ENCODE peak calls at places on chromosomes 16 and 17, in four cellular contexts. Y, E, L and I are unnamed samples.

GRCh38 chr16:27222499-27223225 is 19.3 kb downstream of the KDM8 start:
- DNase-seq in E (no peak), L (peak), Y (peak), I (no peak)

GRCh38 chr16:3646348-3646920 is 8.1 kb upstream of the DNASE1 start:
- DNase-seq in Y (peak), L (peak), E (peak), I (peak)

GRCh38 chr17:27521281-27522027 is 65.2 kb downstream of the KSR1 start:
- DNase-seq in L (peak), E (no peak), Y (no peak), I (no peak)

GRCh38 chr17:34542700-34543336 is 36.6 kb upstream of the TMEM132E start:
- DNase-seq in E (peak), Y (peak), L (peak), I (no peak)

GRCh38 chr17:31596382-31597323 is 205.2 kb downstream of the RAB11FIP4 start:
- DNase-seq in L (peak), Y (peak), E (no peak), I (no peak)

GRCh38 chr17:64653325-64653984 is 8.7 kb downstream of the SMURF2 start:
- DNase-seq in L (no peak), E (no peak), Y (no peak), I (no peak)

GRCh38 chr16:29815032-29815721 is 775 bp upstream of the PAGR1 start:
- DNase-seq in E (no peak), Y (no peak), L (no peak), I (peak)

GRCh38 chr17:42783062-42783777 is 2.8 kb downstream of the WNK4 start:
- DNase-seq in Y (no peak), E (no peak), L (no peak), I (no peak)

GRCh38 chr17:42111901-42112551 is 488 bp downstream of the DHX58 start:
- DNase-seq in Y (peak), L (peak), E (peak), I (peak)

GRCh38 chr17:80068301-80069160 is 32.1 kb downstream of the CCDC40 start:
- DNase-seq in L (peak), E (peak), Y (no peak), I (no peak)

GRCh38 chr16:6690741-6691140 is 641.9 kb upstream of the RBFOX1 start:
- DNase-seq in Y (no peak), E (no peak), L (no peak), I (no peak)

GRCh38 chr16:57297856-57298255 is 13.4 kb upstream of the PLLP start:
- DNase-seq in Y (no peak), E (no peak), L (no peak), I (peak)

GRCh38 chr16:89716493-89716892 is 4.2 kb downstream of the VPS9D1 start:
- DNase-seq in Y (no peak), E (no peak), L (no peak), I (no peak)

GRCh38 chr17:31427684-31428083 is 36.2 kb downstream of the RAB11FIP4 start:
- DNase-seq in Y (no peak), E (no peak), L (peak), I (no peak)

GRCh38 chr17:80663783-80664206 is 119.2 kb downstream of the RPTOR start:
- DNase-seq in Y (peak), L (no peak), E (no peak), I (peak)

GRCh38 chr16:85303354-85303883 is 191.1 kb upstream of the CIBAR2 start:
- DNase-seq in E (peak), Y (peak), L (peak), I (peak)

GRCh38 chr16:68074850-68075249 is 10.3 kb upstream of the NFATC3 start:
- DNase-seq in Y (peak), E (no peak), L (peak), I (peak)

GRCh38 chr17:12736526-12736925 is 52.8 kb upstream of the ARHGAP44 start:
- DNase-seq in L (no peak), Y (no peak), E (no peak), I (no peak)

GRCh38 chr16:67528870-67529638 is 425 bp downstream of the RIPOR1 start:
- DNase-seq in L (peak), E (no peak), Y (peak), I (no peak)

GRCh38 chr16:27665881-27666280 is 115.9 kb downstream of the KATNIP start:
- DNase-seq in L (no peak), Y (no peak), E (no peak), I (no peak)

GRCh38 chr17:81002409-81003361 is 11.0 kb downstream of the CHMP6 start:
- DNase-seq in L (peak), E (no peak), Y (peak), I (no peak)

GRCh38 chr17:17739388-17740066 is 58.3 kb downstream of the RAI1 start:
- DNase-seq in L (no peak), Y (peak), E (no peak), I (no peak)

GRCh38 chr17:1203111-1203966 is 23.6 kb upstream of the ABR start:
- DNase-seq in E (peak), Y (peak), L (peak), I (peak)

GRCh38 chr17:75113798-75114551 is 4.2 kb downstream of the ARMC7 start:
- DNase-seq in L (peak), E (peak), Y (peak), I (peak)

GRCh38 chr17:43832168-43832975 is 574 bp downstream of the MPP3 start:
- DNase-seq in L (peak), Y (peak), E (peak), I (peak)

GRCh38 chr17:10447035-10447931 is 22.1 kb downstream of the MYH4 start:
- DNase-seq in Y (peak), L (no peak), E (no peak), I (no peak)

DNA sequence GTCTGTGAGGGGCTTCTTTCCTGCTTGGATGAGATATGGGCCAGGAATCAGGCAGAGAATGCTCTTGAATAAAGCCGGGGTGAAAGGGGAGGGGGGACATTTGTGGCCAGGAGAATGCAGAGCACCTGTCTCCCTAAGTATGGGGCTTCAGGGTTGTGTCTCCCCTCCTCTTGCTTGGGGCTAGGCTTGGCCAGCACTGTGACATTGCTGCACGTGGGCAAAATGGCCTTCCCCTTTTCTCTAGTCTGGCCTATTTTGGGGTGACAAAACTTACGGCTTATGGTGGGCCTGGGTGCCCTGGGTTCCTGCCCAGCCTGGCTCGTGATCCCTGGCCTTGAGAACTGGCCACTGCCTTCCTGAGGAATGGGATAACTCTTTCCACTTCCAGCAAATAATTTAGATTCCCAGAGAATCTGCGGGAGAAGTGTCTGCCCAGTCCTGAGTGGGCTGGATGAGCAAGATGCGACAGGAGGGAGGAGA is 5.6 kb downstream of the NFE2L1 start:
- DNase-seq in L (no peak), Y (no peak), E (no peak), I (no peak)
- H3K27ac ChIP-seq in L (peak), Y (peak), E (peak), I (peak)

GRCh38 chr16:30902070-30902972 is 5.9 kb downstream of the CTF1 start:
- DNase-seq in Y (peak), E (peak), L (peak), I (peak)
- TF ChIP-seq POLR2A in Y (peak), E (no peak), L (peak), I (peak)

DNA sequence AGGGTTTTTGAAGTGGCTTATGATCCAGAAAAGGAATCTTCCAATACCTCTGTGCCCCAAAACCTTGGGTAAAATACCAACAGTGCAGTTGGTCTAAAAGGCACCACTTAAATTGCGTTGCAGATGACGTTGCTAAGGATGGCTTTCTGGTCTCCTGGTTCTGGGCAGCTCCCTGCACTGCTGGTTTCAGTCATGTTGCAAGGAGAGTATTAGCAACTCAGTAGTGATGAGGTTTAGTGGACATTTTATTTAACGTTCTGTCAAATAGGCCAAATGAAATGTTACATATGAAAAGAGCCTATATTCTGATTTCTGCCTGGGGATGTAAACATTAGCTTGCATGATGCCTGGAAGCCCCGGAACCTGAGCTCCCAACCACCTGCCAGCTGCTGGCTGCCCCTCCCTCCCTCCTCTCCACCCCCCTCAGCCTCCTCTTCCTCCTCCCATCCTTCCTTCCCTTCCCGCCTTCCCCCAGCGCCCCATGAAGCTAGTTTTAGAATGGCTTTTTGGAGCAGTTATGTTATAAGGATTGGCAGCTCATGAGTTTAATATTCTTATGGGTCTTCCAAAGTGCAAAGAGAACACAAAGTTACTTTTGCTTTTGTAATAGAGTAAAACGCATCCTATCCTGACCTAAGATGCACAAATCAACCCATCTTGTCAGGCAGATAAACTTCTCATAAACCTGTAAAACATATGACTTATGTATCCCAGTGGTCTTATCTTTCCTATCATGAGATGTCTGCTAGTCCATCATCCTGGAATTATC is 20.7 kb downstream of the CD7 start:
- DNase-seq in E (no peak), L (no peak), Y (no peak), I (no peak)
- H3K27ac ChIP-seq in E (peak), L (peak), Y (peak), I (peak)

GRCh38 chr16:75251280-75252048 is at the start of gene BCAR1:
- DNase-seq in L (peak), E (peak), Y (peak), I (peak)
- TF ChIP-seq POLR2A in L (no peak), E (peak), Y (no peak), I (no peak)

DNA sequence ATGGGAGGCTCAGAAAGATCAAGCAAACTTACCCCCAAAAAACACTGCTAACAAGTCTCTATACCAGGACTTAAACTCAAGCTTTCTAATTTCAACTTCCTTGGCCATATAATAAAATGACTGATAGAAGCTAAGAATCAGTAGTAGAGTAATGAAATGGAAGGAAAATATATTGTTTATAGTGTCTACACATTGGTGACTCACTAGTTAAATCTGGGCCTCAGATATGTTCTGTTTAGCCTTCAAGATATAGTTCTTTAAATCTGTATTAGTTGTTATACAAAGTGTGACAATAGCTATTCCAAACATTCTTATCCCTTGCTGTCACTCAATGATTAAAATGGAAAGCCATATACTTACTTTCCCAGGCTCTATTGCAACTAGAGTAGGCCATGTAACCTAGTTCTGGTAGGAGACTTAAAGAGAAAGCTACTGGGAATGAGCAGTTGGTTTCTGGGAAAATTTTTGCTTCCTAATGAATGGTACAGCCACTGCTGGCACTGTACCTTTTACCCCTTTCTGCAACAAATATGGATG is 18.3 kb downstream of the SSH2 start:
- DNase-seq in E (no peak), L (no peak), Y (no peak), I (no peak)
- H3K27ac ChIP-seq in E (no peak), L (no peak), Y (no peak), I (no peak)

DNA sequence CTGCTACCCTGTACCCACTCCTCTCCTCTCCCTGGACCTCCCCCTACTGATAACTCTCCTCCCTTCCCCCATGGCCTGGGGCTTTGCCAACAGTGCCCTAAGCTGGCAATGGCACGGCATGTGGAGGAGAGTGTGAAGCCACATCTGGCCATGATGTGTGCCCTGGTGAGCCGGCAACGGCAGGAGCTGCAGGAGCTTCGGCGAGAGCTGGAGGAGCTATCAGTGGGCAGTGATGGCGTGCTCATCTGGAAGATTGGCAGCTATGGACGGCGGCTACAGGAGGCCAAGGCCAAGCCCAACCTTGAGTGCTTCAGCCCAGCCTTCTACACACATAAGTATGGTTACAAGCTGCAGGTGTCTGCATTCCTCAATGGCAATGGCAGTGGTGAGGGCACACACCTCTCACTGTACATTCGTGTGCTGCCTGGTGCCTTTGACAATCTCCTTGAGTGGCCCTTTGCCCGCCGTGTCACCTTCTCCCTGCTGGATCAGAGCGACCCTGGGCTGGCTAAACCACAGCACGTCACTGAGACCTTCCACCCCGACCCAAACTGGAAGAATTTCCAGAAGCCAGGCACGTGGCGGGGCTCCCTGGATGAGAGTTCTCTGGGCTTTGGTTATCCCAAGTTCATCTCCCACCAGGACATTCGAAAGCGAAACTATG is 5.2 kb downstream of the TRAF4 start:
- DNase-seq in E (no peak), L (no peak), Y (no peak), I (no peak)
- TF ChIP-seq POLR2A in E (no peak), L (peak), Y (no peak), I (no peak)

GRCh38 chr17:76501827-76502307 is 644 bp upstream of the RHBDF2 start:
- DNase-seq in Y (no peak), E (no peak), L (peak), I (no peak)
- H3K27ac ChIP-seq in Y (peak), E (peak), L (peak), I (peak)

GRCh38 chr17:7842380-7842949 is 8.4 kb downstream of the KDM6B start:
- DNase-seq in Y (peak), E (peak), L (peak), I (peak)

GRCh38 chr17:7843536-7844291 is 9.7 kb downstream of the KDM6B start:
- DNase-seq in Y (peak), L (peak), E (peak), I (peak)

GRCh38 chr17:7844292-7845154 is 10.3 kb upstream of the TMEM88 start:
- DNase-seq in E (peak), Y (peak), L (peak), I (peak)

GRCh38 chr17:7841622-7842379 is 7.8 kb downstream of the KDM6B start:
- DNase-seq in E (peak), Y (peak), L (peak), I (peak)

GRCh38 chr17:7842950-7843535 is 9.0 kb downstream of the KDM6B start:
- DNase-seq in Y (peak), L (peak), E (peak), I (peak)
- TF ChIP-seq POLR2A in Y (no peak), L (no peak), E (no peak), I (peak)